ENCODE peak calls at places on chromosomes 5 and 9, in five cellular contexts. W, P, S, Z and L are unnamed samples.
A peak's percentile ranks its signal among the peaks of the same experiment; 100 is the strongest.

GRCh38 chr5:133603711-133604110 is 8.6 kb downstream of the FSTL4 start:
- DNase-seq in W (no peak), P (no peak), S (no peak), Z (no peak), L (no peak)

GRCh38 chr9:96522371-96522770 is 72.4 kb downstream of the HABP4 start:
- DNase-seq in W (no peak), P (no peak), S (no peak), Z (no peak), L (no peak)

GRCh38 chr5:175444060-175444904 is at the start of gene DRD1:
- DNase-seq in W (peak; percentile 19), P (peak; percentile 35), S (peak; percentile 30), Z (peak; percentile 15), L (peak; percentile 74)

GRCh38 chr9:35071814-35072460 is 488 bp downstream of the VCP start:
- DNase-seq in W (peak; percentile 35), P (peak; percentile 84), S (peak; percentile 49), Z (peak; percentile 76), L (peak; percentile 87)

GRCh38 chr5:131899686-131900085 is 45.8 kb downstream of the MEIKIN start:
- DNase-seq in W (no peak), P (no peak), S (no peak), Z (peak; percentile 12), L (no peak)

GRCh38 chr5:83553000-83553486 is 81.5 kb downstream of the VCAN start:
- DNase-seq in W (no peak), P (peak; percentile 16), S (no peak), Z (peak; percentile 88), L (no peak)

GRCh38 chr9:136526625-136527066 is 19.2 kb downstream of the NOTCH1 start:
- DNase-seq in W (no peak), P (peak; percentile 47), S (no peak), Z (no peak), L (no peak)

GRCh38 chr5:94481059-94481458 is 137.3 kb downstream of the KIAA0825 start:
- DNase-seq in W (no peak), P (no peak), S (no peak), Z (no peak), L (no peak)

GRCh38 chr5:180603076-180603591 is 11.8 kb upstream of the SCGB3A1 start:
- DNase-seq in W (no peak), P (peak; percentile 10), S (no peak), Z (no peak), L (no peak)

GRCh38 chr9:129006328-129007034 is 21.6 kb downstream of the SH3GLB2 start:
- DNase-seq in W (no peak), P (peak; percentile 78), S (no peak), Z (peak; percentile 76), L (peak; percentile 79)

GRCh38 chr9:128409998-128410397 is 10.7 kb upstream of the CERCAM start:
- DNase-seq in W (no peak), P (no peak), S (no peak), Z (peak; percentile 51), L (no peak)

GRCh38 chr5:180950291-180950949 is 38.2 kb upstream of the BTNL3 start:
- DNase-seq in W (no peak), P (no peak), S (no peak), Z (peak; percentile 2), L (no peak)

GRCh38 chr9:127890053-127890452 is 9.3 kb downstream of the ST6GALNAC6 start:
- DNase-seq in W (no peak), P (no peak), S (no peak), Z (peak; percentile 52), L (no peak)

GRCh38 chr9:21153688-21154608 is 12.3 kb upstream of the IFNW1 start:
- DNase-seq in W (no peak), P (no peak), S (no peak), Z (peak; percentile 30), L (no peak)

GRCh38 chr5:144205141-144205551 is 34.5 kb downstream of the KCTD16 start:
- DNase-seq in W (no peak), P (peak; percentile 64), S (no peak), Z (peak; percentile 37), L (peak; percentile 74)